ENCODE peak calls at places on chromosome 10, in five cellular contexts. E, C, T, W and Q are unnamed samples.
A peak's percentile ranks its signal among the peaks of the same experiment; 100 is the strongest.

GRCh38 chr10:86287966-86288579 is 78.5 kb downstream of the GRID1 start:
- DNase-seq in E (peak; percentile 18), C (no peak), T (peak; percentile 7), W (no peak), Q (no peak)

GRCh38 chr10:122051609-122052385 is 62.8 kb downstream of the TACC2 start:
- DNase-seq in E (peak; percentile 82), C (no peak), T (peak; percentile 72), W (no peak), Q (no peak)

GRCh38 chr10:103576862-103577261 is 83.4 kb downstream of the NEURL1 start:
- DNase-seq in E (no peak), C (no peak), T (no peak), W (no peak), Q (no peak)

GRCh38 chr10:104483582-104483981 is 129.9 kb downstream of the CFAP58 start:
- DNase-seq in E (no peak), C (no peak), T (no peak), W (peak; percentile 11), Q (no peak)

GRCh38 chr10:7945469-7946187 is 108.9 kb upstream of the GATA3 start:
- DNase-seq in E (no peak), C (no peak), T (no peak), W (no peak), Q (no peak)

GRCh38 chr10:9035355-9035754 is 980.9 kb downstream of the GATA3 start:
- DNase-seq in E (no peak), C (no peak), T (no peak), W (no peak), Q (no peak)

GRCh38 chr10:71921319-71922027 is 42.7 kb upstream of the CHST3 start:
- DNase-seq in E (no peak), C (no peak), T (peak; percentile 61), W (no peak), Q (no peak)

GRCh38 chr10:124665558-124665957 is 78.6 kb downstream of the FAM53B start:
- DNase-seq in E (peak; percentile 68), C (no peak), T (no peak), W (no peak), Q (no peak)

GRCh38 chr10:98646998-98647917 is 200.5 kb upstream of the HPS1 start:
- DNase-seq in E (no peak), C (no peak), T (no peak), W (no peak), Q (no peak)
- H3K27me3 ChIP-seq in E (peaks cover 3% of the 10 kb centered on the region), C (no peaks in the 10 kb centered on the region), T (no peaks in the 10 kb centered on the region), W (no peaks in the 10 kb centered on the region), Q (peaks cover 9% of the 10 kb centered on the region)

DNA sequence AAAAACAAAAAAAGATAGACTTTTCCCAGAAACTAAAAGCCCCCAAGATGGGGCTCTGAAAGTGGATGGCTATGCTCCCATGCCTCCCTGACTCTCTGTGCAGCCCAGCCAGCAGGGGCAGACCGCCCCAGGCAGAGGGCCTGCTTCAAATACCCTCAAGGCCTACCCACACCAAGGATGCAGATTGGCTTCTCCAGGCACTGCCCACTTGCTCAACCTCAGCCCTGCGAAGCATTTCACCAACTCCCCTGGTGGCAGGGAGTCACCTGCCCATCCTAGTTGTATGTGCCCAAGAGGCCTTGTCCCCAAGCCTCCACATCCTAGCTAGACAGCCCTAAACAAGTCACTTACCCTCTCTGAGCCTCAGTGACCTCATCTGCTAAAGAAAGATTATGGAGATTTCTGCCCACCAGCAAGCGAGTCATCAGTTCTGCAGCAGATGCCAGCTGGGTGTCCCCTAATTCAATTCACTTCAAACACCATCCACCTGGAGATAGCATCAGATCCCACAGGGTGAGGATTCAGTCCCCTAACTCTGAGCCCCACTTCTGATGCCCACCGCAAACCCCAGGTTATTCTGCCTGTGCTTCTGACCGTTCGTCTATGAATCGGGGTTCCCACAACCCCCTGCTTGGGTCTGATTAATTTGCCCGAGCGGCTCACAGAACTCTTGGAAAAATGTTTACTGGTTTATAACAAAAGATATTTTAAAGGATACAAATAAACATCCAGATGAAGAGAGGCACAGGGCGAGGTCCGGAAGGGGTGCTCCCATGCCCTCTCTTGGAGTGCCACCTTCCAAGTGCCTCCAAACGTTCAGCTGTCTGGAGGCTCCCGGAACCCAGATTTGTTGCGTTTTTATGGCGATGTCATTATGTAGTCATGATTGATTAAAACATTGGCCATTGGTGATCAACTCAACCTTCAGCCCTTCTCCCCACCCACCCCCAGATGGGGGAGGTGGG is 18.6 kb upstream of the ZMIZ1 start:
- DNase-seq in E (no peak), C (no peak), T (peak; percentile 19), W (no peak), Q (no peak)
- H3K27ac ChIP-seq in E (no peak overlapping the region), C (no peak overlapping the region), T (peak overlapping the region; percentile 54), W (peak overlapping the region; percentile 55), Q (no peak overlapping the region)

GRCh38 chr10:33093362-33093761 is 135.3 kb upstream of the ITGB1 start:
- DNase-seq in E (no peak), C (no peak), T (no peak), W (no peak), Q (no peak)
- H3K27me3 ChIP-seq in E (no peaks in the 10 kb centered on the region), C (no peaks in the 10 kb centered on the region), T (no peaks in the 10 kb centered on the region), W (no peaks in the 10 kb centered on the region), Q (no peaks in the 10 kb centered on the region)

GRCh38 chr10:60182691-60183090 is 207.0 kb downstream of the ANK3 start:
- DNase-seq in E (no peak), C (no peak), T (no peak), W (no peak), Q (no peak)
- H3K27ac ChIP-seq in E (no peak overlapping the region), C (no peak overlapping the region), T (no peak overlapping the region), W (no peak overlapping the region), Q (no peak overlapping the region)

GRCh38 chr10:23694446-23694920 is 255.6 kb downstream of the OTUD1 start:
- DNase-seq in E (no peak), C (no peak), T (no peak), W (no peak), Q (no peak)

GRCh38 chr10:23694921-23695824 is 256.3 kb downstream of the OTUD1 start:
- DNase-seq in E (no peak), C (no peak), T (no peak), W (no peak), Q (no peak)

GRCh38 chr10:23693398-23693797 is 254.5 kb downstream of the OTUD1 start:
- DNase-seq in E (no peak), C (no peak), T (no peak), W (no peak), Q (no peak)

GRCh38 chr10:23695825-23696420 is 257.0 kb downstream of the OTUD1 start:
- DNase-seq in E (no peak), C (no peak), T (no peak), W (no peak), Q (no peak)

DNA sequence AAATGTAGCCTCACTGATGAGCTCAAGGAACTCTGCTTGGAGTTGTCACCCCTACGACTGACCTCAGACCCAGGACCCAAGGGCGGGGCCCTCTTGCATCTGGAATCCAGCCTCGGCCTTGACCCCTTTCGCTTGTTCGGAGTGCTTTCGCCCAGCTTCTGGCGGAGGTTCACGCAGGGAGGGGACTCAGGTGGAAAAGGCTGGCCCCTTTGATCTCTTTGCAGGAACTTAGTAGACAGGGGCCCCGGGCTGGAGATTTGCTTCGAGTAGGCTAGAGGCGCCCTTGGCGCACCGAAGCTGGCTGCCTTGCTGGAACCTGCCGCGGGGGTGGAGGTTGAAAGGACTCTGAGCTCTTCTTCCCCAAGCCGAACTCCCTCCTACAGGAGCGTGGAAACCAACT is 255.0 kb downstream of the OTUD1 start:
- DNase-seq in E (no peak), C (no peak), T (no peak), W (no peak), Q (no peak)
- H3K27me3 ChIP-seq in E (peaks cover 35% of the 10 kb centered on the region), C (no peaks in the 10 kb centered on the region), T (peaks cover 22% of the 10 kb centered on the region), W (no peaks in the 10 kb centered on the region), Q (peaks cover 59% of the 10 kb centered on the region)

DNA sequence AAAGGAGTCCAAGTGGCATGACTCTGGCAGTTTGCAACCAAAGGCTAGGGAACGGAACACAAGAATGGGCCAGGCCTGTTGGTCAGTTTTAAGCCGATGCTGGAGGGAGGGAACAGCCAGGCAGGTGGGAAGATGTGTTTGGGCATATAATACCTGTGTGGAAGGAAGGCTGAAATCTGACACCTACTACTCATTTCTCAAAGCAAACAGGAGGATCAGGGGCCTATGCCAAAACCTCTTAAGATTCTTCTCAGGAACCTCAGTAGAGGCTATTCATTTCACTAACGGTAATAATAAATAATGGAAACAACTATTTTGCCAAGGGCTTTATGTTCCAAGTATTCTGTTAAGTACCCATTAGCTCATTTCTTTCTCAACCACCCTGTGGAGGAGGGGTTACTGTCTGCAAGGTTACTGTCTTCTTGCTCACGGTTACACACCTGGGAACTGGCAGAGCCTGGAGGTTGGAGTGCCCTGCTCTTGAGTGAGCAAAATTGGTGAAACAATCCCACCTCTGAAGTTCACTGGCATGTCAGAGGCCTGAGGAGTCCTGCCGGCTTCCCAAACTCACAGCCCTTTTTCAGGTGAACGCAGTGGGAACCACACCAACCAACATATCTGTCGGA is 35.5 kb downstream of the GOT1 start:
- DNase-seq in E (no peak), C (no peak), T (no peak), W (no peak), Q (no peak)
- H3K27ac ChIP-seq in E (peak overlapping the region; percentile 97), C (no peak overlapping the region), T (no peak overlapping the region), W (no peak overlapping the region), Q (no peak overlapping the region)

GRCh38 chr10:114723361-114723760 is 65.3 kb upstream of the ABLIM1 start:
- DNase-seq in E (no peak), C (no peak), T (no peak), W (no peak), Q (no peak)
- H3K27me3 ChIP-seq in E (no peaks in the 10 kb centered on the region), C (no peaks in the 10 kb centered on the region), T (no peaks in the 10 kb centered on the region), W (peaks cover 7% of the 10 kb centered on the region), Q (no peaks in the 10 kb centered on the region)

GRCh38 chr10:131271195-131271880 is 40.2 kb downstream of the TCERG1L start:
- DNase-seq in E (no peak), C (no peak), T (no peak), W (no peak), Q (no peak)

GRCh38 chr10:131271966-131272365 is 39.6 kb downstream of the TCERG1L start:
- DNase-seq in E (no peak), C (no peak), T (no peak), W (no peak), Q (no peak)

GRCh38 chr10:131273476-131273875 is 38.0 kb downstream of the TCERG1L start:
- DNase-seq in E (no peak), C (no peak), T (no peak), W (no peak), Q (no peak)

GRCh38 chr10:131274133-131274880 is 37.2 kb downstream of the TCERG1L start:
- DNase-seq in E (no peak), C (no peak), T (no peak), W (no peak), Q (no peak)

DNA sequence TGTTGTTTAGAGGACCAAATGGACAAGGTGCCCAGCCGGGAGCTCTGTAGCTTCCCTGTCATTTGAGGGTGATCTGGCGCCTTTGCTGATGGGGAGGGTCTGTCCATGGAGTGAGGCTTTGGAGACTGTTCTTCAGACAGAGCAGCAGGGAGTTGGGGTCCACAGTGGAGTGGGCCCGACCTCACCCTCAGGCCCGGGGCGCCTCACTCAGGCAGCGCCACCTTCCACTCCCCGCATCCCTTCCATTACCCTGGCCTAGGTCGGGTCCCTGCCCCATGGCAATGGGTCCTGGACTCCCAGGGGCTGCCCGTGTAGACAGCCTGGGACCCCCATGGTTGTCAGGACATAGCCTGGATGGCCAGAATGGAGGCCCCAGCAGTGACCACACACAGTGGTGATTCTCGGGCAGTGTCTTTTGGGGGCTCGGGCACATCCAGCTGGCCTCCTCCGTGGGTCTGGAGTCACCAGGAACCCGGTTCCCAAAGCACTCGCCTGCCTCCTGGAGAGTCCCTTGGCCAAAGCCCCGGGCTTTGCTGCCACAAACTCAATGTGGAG is 38.5 kb downstream of the TCERG1L start:
- DNase-seq in E (no peak), C (no peak), T (no peak), W (no peak), Q (no peak)
- H3K27ac ChIP-seq in E (no peak overlapping the region), C (no peak overlapping the region), T (no peak overlapping the region), W (no peak overlapping the region), Q (no peak overlapping the region)